ENCODE peak calls at places on chromosomes 3 and 15, in nine cellular contexts. A, U, D, R, O, G, B, H and Z are unnamed samples.

GRCh38 chr3:179973931-179974361 is 62.8 kb downstream of the PEX5L start:
- DNase-seq in A (peak), U (no peak), D (peak), R (peak), O (no peak), G (no peak), B (no peak), H (no peak), Z (no peak)

GRCh38 chr3:122745365-122746021 is 48.1 kb downstream of the HSPBAP1 start:
- DNase-seq in A (no peak), U (peak), D (no peak), R (no peak), O (no peak), G (peak), B (no peak), H (peak), Z (no peak)

GRCh38 chr15:43361313-43361903 is 9.4 kb downstream of the ZSCAN29 start:
- DNase-seq in A (no peak), U (no peak), D (no peak), R (no peak), O (no peak), G (no peak), B (no peak), H (no peak), Z (no peak)

GRCh38 chr3:183114374-183114773 is 15.1 kb upstream of the MCCC1 start:
- DNase-seq in A (no peak), U (no peak), D (no peak), R (no peak), O (no peak), G (no peak), B (no peak), H (no peak), Z (no peak)

GRCh38 chr3:46953265-46954010 is 23.1 kb downstream of the CCDC12 start:
- DNase-seq in A (no peak), U (no peak), D (peak), R (no peak), O (no peak), G (no peak), B (no peak), H (no peak), Z (no peak)

GRCh38 chr3:7382293-7383033 is 521.5 kb downstream of the GRM7 start:
- DNase-seq in A (no peak), U (peak), D (no peak), R (peak), O (no peak), G (peak), B (no peak), H (no peak), Z (no peak)

GRCh38 chr3:138081371-138082084 is 33.9 kb downstream of the DZIP1L start:
- DNase-seq in A (no peak), U (peak), D (no peak), R (no peak), O (no peak), G (peak), B (no peak), H (peak), Z (no peak)

GRCh38 chr15:75456710-75457109 is 5.2 kb upstream of the SIN3A start:
- DNase-seq in A (no peak), U (no peak), D (no peak), R (no peak), O (peak), G (no peak), B (no peak), H (peak), Z (no peak)

GRCh38 chr3:58492385-58492970 is 582 bp downstream of the KCTD6 start:
- DNase-seq in A (no peak), U (no peak), D (peak), R (no peak), O (no peak), G (no peak), B (no peak), H (peak), Z (no peak)

GRCh38 chr3:49673131-49673714 is 928 bp upstream of the APEH start:
- DNase-seq in A (peak), U (peak), D (peak), R (no peak), O (peak), G (no peak), B (no peak), H (no peak), Z (no peak)

GRCh38 chr3:73094127-73094526 is 32.7 kb downstream of the EBLN2 start:
- DNase-seq in A (no peak), U (peak), D (no peak), R (peak), O (peak), G (no peak), B (no peak), H (peak), Z (no peak)

GRCh38 chr3:98705694-98706093 is 57.4 kb upstream of the ST3GAL6 start:
- DNase-seq in A (no peak), U (no peak), D (peak), R (peak), O (no peak), G (no peak), B (no peak), H (no peak), Z (no peak)

GRCh38 chr15:99324082-99324620 is 72.9 kb downstream of the LRRC28 start:
- DNase-seq in A (no peak), U (peak), D (peak), R (peak), O (peak), G (peak), B (no peak), H (peak), Z (no peak)

GRCh38 chr15:88029696-88030095 is 226.8 kb downstream of the NTRK3 start:
- DNase-seq in A (peak), U (no peak), D (no peak), R (no peak), O (no peak), G (no peak), B (no peak), H (peak), Z (no peak)

DNA sequence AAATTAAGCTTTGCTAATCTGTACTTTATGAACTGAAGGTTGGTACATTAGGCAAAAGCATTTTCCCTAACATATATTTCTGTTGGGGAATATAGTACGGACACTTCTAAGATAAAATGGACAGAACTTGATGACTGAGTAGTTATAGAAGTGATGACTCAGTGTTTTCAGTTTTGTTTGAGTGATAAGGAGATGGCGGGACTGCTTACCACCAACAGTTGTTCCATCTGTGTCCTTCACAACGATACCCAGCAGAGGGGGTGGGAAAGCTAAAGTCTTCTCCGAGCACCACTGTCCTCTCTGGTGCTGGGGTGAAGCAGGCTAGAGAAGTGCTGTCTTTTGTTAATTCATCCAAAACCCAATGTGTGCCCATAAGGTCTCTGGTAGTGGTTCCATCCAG is 195.8 kb downstream of the CD47 start:
- DNase-seq in A (no peak), U (no peak), D (peak), R (no peak), O (no peak), G (no peak), B (no peak), H (no peak), Z (no peak)
- TF ChIP-seq CTCF in A (no peak), U (no peak), D (no peak), R (no peak), O (no peak), G (no peak), B (no peak), H (no peak), Z (no peak)

GRCh38 chr15:49570672-49571071 is 49.9 kb downstream of the FAM227B start:
- DNase-seq in A (no peak), U (no peak), D (no peak), R (no peak), O (no peak), G (no peak), B (no peak), H (no peak), Z (no peak)

DNA sequence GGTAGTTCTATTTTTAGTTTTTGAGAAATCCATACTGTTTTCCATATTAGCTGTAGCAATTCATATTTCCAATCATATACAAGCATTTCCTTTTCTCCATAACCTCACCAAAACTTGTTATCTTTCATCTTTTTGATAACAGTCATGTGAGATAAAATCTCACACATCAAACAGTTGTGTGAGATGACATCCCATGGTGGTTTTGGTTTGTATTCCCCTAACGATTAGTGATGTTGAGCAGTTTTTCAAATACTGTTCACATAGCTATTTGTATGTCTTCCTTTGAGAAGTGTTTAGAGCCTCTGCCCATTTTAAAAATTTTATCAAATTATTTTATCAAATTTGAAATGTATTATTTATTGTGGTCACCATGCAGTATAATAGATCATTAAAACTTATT is 50.4 kb downstream of the FAM227B start:
- DNase-seq in A (no peak), U (no peak), D (no peak), R (no peak), O (no peak), G (no peak), B (no peak), H (no peak), Z (no peak)
- TF ChIP-seq CTCF in A (no peak), U (no peak), D (no peak), R (no peak), O (no peak), G (no peak), B (no peak), H (no peak), Z (no peak)

GRCh38 chr3:143040264-143040879 is 39.0 kb downstream of the U2SURP start:
- DNase-seq in A (peak), U (peak), D (peak), R (peak), O (no peak), G (peak), B (no peak), H (peak), Z (no peak)
- TF ChIP-seq CTCF in A (peak), U (peak), D (peak), R (peak), O (peak), G (peak), B (no peak), H (peak), Z (no peak)

GRCh38 chr15:97745481-97746071 is 214.9 kb upstream of the ARRDC4 start:
- DNase-seq in A (peak), U (peak), D (peak), R (peak), O (peak), G (no peak), B (no peak), H (no peak), Z (no peak)
- TF ChIP-seq CTCF in A (peak), U (peak), D (peak), R (peak), O (peak), G (peak), B (no peak), H (peak), Z (no peak)

GRCh38 chr15:92938387-92938786 is 38.3 kb downstream of the CHD2 start:
- DNase-seq in A (no peak), U (no peak), D (no peak), R (no peak), O (no peak), G (no peak), B (no peak), H (no peak), Z (no peak)

GRCh38 chr15:92941668-92942067 is 41.5 kb downstream of the CHD2 start:
- DNase-seq in A (no peak), U (no peak), D (no peak), R (no peak), O (no peak), G (no peak), B (no peak), H (no peak), Z (no peak)

GRCh38 chr15:92943581-92943980 is 43.5 kb downstream of the CHD2 start:
- DNase-seq in A (no peak), U (no peak), D (no peak), R (no peak), O (no peak), G (no peak), B (no peak), H (no peak), Z (no peak)

GRCh38 chr15:92944946-92945521 is 44.9 kb downstream of the CHD2 start:
- DNase-seq in A (no peak), U (no peak), D (no peak), R (no peak), O (no peak), G (no peak), B (no peak), H (no peak), Z (no peak)

GRCh38 chr15:92942706-92943105 is 42.6 kb downstream of the CHD2 start:
- DNase-seq in A (no peak), U (no peak), D (no peak), R (no peak), O (no peak), G (no peak), B (no peak), H (no peak), Z (no peak)
- TF ChIP-seq CTCF in A (no peak), U (no peak), D (no peak), R (no peak), O (no peak), G (no peak), B (no peak), H (no peak), Z (no peak)

DNA sequence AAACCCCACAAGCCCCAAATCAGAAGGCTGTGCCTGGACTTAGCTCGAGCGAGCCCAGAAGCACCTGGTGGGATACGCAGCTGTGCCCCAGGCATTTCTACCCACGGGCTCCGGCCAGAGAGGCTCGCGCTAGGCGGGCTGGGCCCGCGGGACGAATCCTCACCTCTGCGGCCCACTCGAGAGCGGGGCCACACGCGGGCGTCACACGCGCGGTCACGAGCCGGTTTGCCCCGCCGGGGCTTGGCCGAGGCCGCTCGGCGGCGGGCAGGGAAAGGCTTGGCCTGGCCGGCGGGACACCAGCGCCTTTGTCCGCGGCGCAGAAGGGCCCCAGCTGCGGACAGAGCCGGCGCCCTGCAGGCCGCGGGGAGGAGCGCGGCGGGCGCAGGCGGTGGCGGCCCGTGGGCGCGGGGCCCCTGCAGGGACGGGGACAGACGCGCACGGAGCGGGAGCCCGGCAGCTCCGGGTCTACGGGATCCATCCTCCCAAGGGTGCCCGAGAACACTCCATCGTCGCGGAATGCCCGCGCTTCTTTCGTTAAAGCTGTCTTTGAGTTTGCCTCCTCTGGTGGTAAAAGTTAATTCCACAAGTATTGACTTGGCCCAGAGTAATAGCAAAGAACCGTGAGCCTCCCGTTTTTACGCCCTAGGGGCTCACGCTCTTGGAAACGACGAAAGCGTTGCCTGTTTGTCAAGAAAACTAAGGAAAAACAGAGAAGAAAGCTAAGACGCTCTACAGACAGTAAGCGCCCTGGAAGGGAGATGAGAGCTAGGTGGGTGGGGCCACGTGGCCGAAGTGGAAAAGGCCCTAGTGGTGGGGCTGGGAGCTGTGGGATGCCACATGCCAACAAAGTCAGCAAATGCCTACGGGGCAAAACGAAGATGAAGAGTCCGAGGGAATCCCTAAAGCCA is 26.4 kb downstream of the TYRO3 start:
- DNase-seq in A (peak), U (peak), D (no peak), R (peak), O (peak), G (peak), B (peak), H (peak), Z (no peak)
- TF ChIP-seq CTCF in A (peak), U (peak), D (no peak), R (peak), O (peak), G (peak), B (peak), H (peak), Z (no peak)

DNA sequence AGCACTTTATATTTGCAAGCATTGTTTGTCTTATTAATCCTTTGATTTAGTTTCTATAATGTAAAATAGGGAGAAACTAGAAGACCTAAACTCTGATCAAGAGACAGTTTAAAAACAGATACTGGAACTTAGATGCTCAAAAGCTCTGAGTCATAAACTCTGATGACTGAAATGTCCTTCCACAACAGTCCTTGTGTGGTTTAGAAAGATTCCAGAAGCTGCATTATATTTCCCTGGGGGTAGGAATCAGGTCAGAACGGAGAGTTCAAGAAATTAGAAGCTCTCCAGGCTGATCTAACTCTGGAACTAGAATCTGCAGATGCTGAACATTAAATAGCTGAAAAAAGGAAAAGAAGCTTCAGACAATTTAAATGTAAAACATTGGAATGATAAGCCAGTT is 18.3 kb upstream of the ONECUT1 start:
- DNase-seq in A (no peak), U (no peak), D (no peak), R (no peak), O (no peak), G (no peak), B (no peak), H (peak), Z (no peak)
- TF ChIP-seq CTCF in A (no peak), U (no peak), D (no peak), R (no peak), O (no peak), G (no peak), B (no peak), H (no peak), Z (no peak)